ENCODE peak calls at places on chromosomes 4 and X, in four cellular contexts. E is heart left ventricle, U is nucleus accumbens, Z is pons. Y is an unnamed sample.

GRCh38 chr4:22678851-22679517 is 13.8 kb upstream of the GBA3 start:
- DNase-seq in E (no peak), U (no peak), Z (peak), Y (no peak)

GRCh38 chr4:133151301-133151680 is 2.2 kb downstream of the PCDH10 start:
- DNase-seq in E (no peak), U (peak), Z (peak), Y (no peak)

GRCh38 chrX:22395372-22395771 is 122.7 kb downstream of the CBLL2 start:
- DNase-seq in E (no peak), U (no peak), Z (no peak), Y (no peak)

GRCh38 chr4:75118739-75119138 is 185.8 kb downstream of the PARM1 start:
- DNase-seq in E (no peak), U (no peak), Z (no peak), Y (no peak)

GRCh38 chr4:26788341-26788733 is 72.3 kb upstream of the STIM2 start:
- DNase-seq in E (no peak), U (no peak), Z (no peak), Y (no peak)

GRCh38 chrX:39204945-39205344 is 403.7 kb downstream of the MID1IP1 start:
- DNase-seq in E (no peak), U (no peak), Z (no peak), Y (no peak)

GRCh38 chr4:75672461-75673026 is 667 bp downstream of the G3BP2 start:
- DNase-seq in E (peak), U (peak), Z (peak), Y (peak)

GRCh38 chr4:169024762-169025161 is 14.7 kb upstream of the CBR4 start:
- DNase-seq in E (no peak), U (no peak), Z (peak), Y (peak)

GRCh38 chr4:139076016-139076744 is 60.6 kb downstream of the NOCT start:
- DNase-seq in E (no peak), U (no peak), Z (no peak), Y (no peak)

GRCh38 chrX:106728337-106728736 is 1.8 kb downstream of the RNF128 start:
- DNase-seq in E (no peak), U (no peak), Z (no peak), Y (no peak)

GRCh38 chr4:106868381-106869035 is 167.6 kb downstream of the DKK2 start:
- DNase-seq in E (no peak), U (no peak), Z (no peak), Y (no peak)

GRCh38 chr4:151876411-151876988 is 115.7 kb upstream of the GATB start:
- DNase-seq in E (no peak), U (no peak), Z (no peak), Y (no peak)

GRCh38 chrX:68929332-68930150 is 100.7 kb downstream of the EFNB1 start:
- DNase-seq in E (peak), U (no peak), Z (no peak), Y (peak)

GRCh38 chrX:22012051-22012450 is 20.1 kb upstream of the PHEX start:
- DNase-seq in E (no peak), U (no peak), Z (no peak), Y (no peak)

GRCh38 chrX:13721819-13722527 is 12.4 kb downstream of the TRAPPC2 start:
- DNase-seq in E (no peak), U (no peak), Z (peak), Y (no peak)

GRCh38 chr4:139686988-139687387 is 21.4 kb downstream of the MGST2 start:
- DNase-seq in E (no peak), U (no peak), Z (no peak), Y (no peak)

GRCh38 chr4:121370729-121371325 is 10.0 kb downstream of the QRFPR start:
- DNase-seq in E (no peak), U (no peak), Z (peak), Y (peak)

GRCh38 chr4:38562751-38563198 is 101.2 kb upstream of the KLF3 start:
- DNase-seq in E (peak), U (no peak), Z (no peak), Y (no peak)

GRCh38 chr4:984336-985054 is 2.3 kb upstream of the IDUA start:
- DNase-seq in E (no peak), U (no peak), Z (no peak), Y (no peak)

GRCh38 chr4:8162625-8163024 is 4.0 kb upstream of the ABLIM2 start:
- DNase-seq in E (no peak), U (no peak), Z (no peak), Y (no peak)

GRCh38 chr4:164807611-164808010 is 53.7 kb downstream of the SMIM31 start:
- DNase-seq in E (no peak), U (no peak), Z (no peak), Y (no peak)

GRCh38 chr4:664713-665231 is 9.3 kb downstream of the ATP5ME start:
- DNase-seq in E (no peak), U (no peak), Z (no peak), Y (no peak)

GRCh38 chrX:152632445-152633097 is 5.1 kb upstream of the GABRQ start:
- DNase-seq in E (peak), U (no peak), Z (peak), Y (peak)

GRCh38 chrX:109382332-109382731 is 99.6 kb downstream of the GUCY2F start:
- DNase-seq in E (no peak), U (no peak), Z (no peak), Y (no peak)

GRCh38 chr4:13413719-13414437 is 70.3 kb downstream of the RAB28 start:
- DNase-seq in E (no peak), U (no peak), Z (no peak), Y (no peak)

GRCh38 chr4:3338321-3338838 is 45.6 kb downstream of the RGS12 start:
- DNase-seq in E (peak), U (no peak), Z (no peak), Y (no peak)

GRCh38 chr4:40515398-40516293 is 114.0 kb downstream of the RBM47 start:
- DNase-seq in E (no peak), U (no peak), Z (no peak), Y (no peak)

GRCh38 chrX:68417651-68418050 is 15.6 kb downstream of the OPHN1 start:
- DNase-seq in E (no peak), U (no peak), Z (no peak), Y (peak)

GRCh38 chr4:114368751-114369150 is 229.9 kb upstream of the UGT8 start:
- DNase-seq in E (no peak), U (no peak), Z (no peak), Y (no peak)

GRCh38 chrX:72245461-72246089 is 6.7 kb upstream of the ERCC6L start:
- DNase-seq in E (peak), U (no peak), Z (peak), Y (peak)

GRCh38 chrX:13377537-13377936 is 57.7 kb upstream of the ATXN3L start:
- DNase-seq in E (peak), U (no peak), Z (no peak), Y (no peak)

GRCh38 chrX:71106427-71106826 is at the start of gene CXorf65:
- DNase-seq in E (no peak), U (no peak), Z (no peak), Y (no peak)

GRCh38 chrX:108537005-108537404 is 97.4 kb downstream of the COL4A5 start:
- DNase-seq in E (no peak), U (no peak), Z (peak), Y (peak)

GRCh38 chr4:156686120-156686519 is 285.5 kb downstream of the PDGFC start:
- DNase-seq in E (no peak), U (no peak), Z (no peak), Y (no peak)

GRCh38 chr4:118113220-118113619 is 78.9 kb downstream of the NDST3 start:
- DNase-seq in E (no peak), U (no peak), Z (no peak), Y (no peak)